ENCODE peak calls at places on chromosomes 6 and 20, in nine cellular contexts. J, D, L, I, K, O, Y, F and Q are unnamed samples.
A peak's percentile ranks its signal among the peaks of the same experiment; 100 is the strongest.

GRCh38 chr6:144477396-144477795 is 192.3 kb downstream of the UTRN start:
- DNase-seq in J (no peak), D (no peak), L (no peak), I (no peak), K (no peak), O (no peak), Y (no peak), F (no peak), Q (no peak)

GRCh38 chr20:9660236-9660868 is 146.0 kb downstream of the LAMP5 start:
- DNase-seq in J (no peak), D (no peak), L (peak; percentile 10), I (peak; percentile 4), K (no peak), O (no peak), Y (no peak), F (peak; percentile 16), Q (no peak)

GRCh38 chr20:51789434-51789833 is 12.9 kb downstream of the SALL4 start:
- DNase-seq in J (no peak), D (no peak), L (no peak), I (no peak), K (no peak), O (no peak), Y (no peak), F (no peak), Q (no peak)

GRCh38 chr20:62823688-62824475 is 7.0 kb downstream of the COL9A3 start:
- DNase-seq in J (peak; percentile 46), D (peak; percentile 12), L (peak; percentile 42), I (no peak), K (no peak), O (no peak), Y (no peak), F (no peak), Q (no peak)

GRCh38 chr6:43054206-43054943 is 724 bp upstream of the CUL7 start:
- DNase-seq in J (peak; percentile 72), D (no peak), L (peak; percentile 15), I (peak; percentile 13), K (no peak), O (peak; percentile 61), Y (no peak), F (no peak), Q (no peak)

GRCh38 chr6:116492331-116493067 is 18.9 kb upstream of the CALHM5 start:
- DNase-seq in J (no peak), D (no peak), L (no peak), I (peak; percentile 63), K (no peak), O (no peak), Y (no peak), F (no peak), Q (no peak)

GRCh38 chr6:76852776-76853175 is 610.5 kb downstream of the HTR1B start:
- DNase-seq in J (no peak), D (no peak), L (no peak), I (peak; percentile 35), K (no peak), O (no peak), Y (no peak), F (no peak), Q (no peak)

GRCh38 chr6:111721677-111722219 is 116.1 kb upstream of the TRAF3IP2 start:
- DNase-seq in J (no peak), D (peak; percentile 20), L (peak; percentile 11), I (peak; percentile 29), K (no peak), O (no peak), Y (no peak), F (peak; percentile 24), Q (no peak)

GRCh38 chr6:53279301-53279700 is 69.4 kb downstream of the ELOVL5 start:
- DNase-seq in J (no peak), D (no peak), L (no peak), I (no peak), K (no peak), O (no peak), Y (no peak), F (no peak), Q (no peak)

GRCh38 chr6:26383624-26384417 is 913 bp downstream of the BTN2A2 start:
- DNase-seq in J (peak; percentile 32), D (no peak), L (peak; percentile 51), I (peak; percentile 41), K (no peak), O (peak; percentile 40), Y (no peak), F (no peak), Q (no peak)

GRCh38 chr6:36035240-36035639 is 7.6 kb downstream of the MAPK14 start:
- DNase-seq in J (no peak), D (no peak), L (no peak), I (no peak), K (no peak), O (no peak), Y (no peak), F (no peak), Q (no peak)

GRCh38 chr6:14927398-14927797 is 318.5 kb upstream of the JARID2 start:
- DNase-seq in J (no peak), D (no peak), L (no peak), I (no peak), K (no peak), O (no peak), Y (no peak), F (no peak), Q (no peak)

GRCh38 chr20:63592661-63593060 is 18.6 kb upstream of the HELZ2 start:
- DNase-seq in J (no peak), D (no peak), L (no peak), I (no peak), K (no peak), O (no peak), Y (no peak), F (no peak), Q (no peak)

GRCh38 chr6:11869656-11870340 is 91.2 kb upstream of the ADTRP start:
- DNase-seq in J (peak; percentile 84), D (peak; percentile 48), L (peak; percentile 41), I (peak; percentile 68), K (no peak), O (peak; percentile 66), Y (no peak), F (no peak), Q (no peak)

DNA sequence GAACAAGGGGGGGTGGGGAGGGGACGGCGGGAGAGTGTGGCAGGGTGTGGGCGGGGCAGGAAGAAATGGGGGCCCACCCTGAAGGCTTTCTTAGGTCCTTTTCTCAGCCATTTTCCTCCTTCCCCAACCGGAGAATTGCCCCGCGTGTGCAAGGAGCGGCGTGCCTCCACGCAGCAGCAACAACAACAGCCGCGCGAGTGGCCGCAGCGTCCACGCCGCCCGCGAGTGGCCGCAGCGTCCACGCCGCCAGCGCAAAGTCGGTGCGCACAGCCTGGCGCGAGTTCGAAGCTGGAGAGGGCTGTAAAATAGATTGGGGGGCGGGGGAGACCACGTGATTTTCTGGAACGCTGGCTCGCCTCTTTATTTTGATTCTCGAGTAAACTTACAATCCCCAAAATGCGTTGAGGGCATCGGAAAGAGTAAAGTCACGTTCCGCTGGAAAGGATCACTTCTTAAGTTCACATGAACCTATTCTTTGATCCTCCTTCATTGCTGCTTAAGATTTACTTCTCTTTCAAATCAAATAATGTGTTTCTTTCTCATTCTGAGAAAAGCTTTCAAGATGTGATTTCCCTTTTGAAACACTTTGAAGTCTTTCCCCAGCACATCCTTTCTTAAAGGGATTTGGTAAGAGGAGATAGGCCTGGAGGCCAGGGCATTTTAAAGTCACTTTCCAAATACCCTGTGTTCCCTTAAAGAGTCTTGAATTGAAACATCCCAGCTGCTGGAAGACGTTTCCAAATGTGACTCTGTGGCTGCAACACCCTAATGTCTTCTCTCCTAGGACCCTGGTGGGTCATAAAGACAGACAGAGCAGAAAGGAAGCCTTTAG is 66.7 kb upstream of the ZNF217 start:
- DNase-seq in J (peak; percentile 63), D (peak; percentile 22), L (peak; percentile 32), I (peak; percentile 22), K (no peak), O (peak; percentile 64), Y (peak; percentile 85), F (no peak), Q (no peak)
- H3K27ac ChIP-seq in J (peak overlapping the region; percentile 34), D (peak overlapping the region; percentile 85), L (peak overlapping the region; percentile 13), I (no peak overlapping the region), K (peak overlapping the region; percentile 84), O (peak overlapping the region; percentile 74), Y (peak overlapping the region; percentile 82), F (peak overlapping the region; percentile 9), Q (peak overlapping the region; percentile 36)

GRCh38 chr6:82882363-82883033 is 183.1 kb downstream of the UBE3D start:
- DNase-seq in J (no peak), D (no peak), L (no peak), I (peak; percentile 76), K (no peak), O (no peak), Y (no peak), F (no peak), Q (no peak)
- H3K27ac ChIP-seq in J (no peak overlapping the region), D (no peak overlapping the region), L (no peak overlapping the region), I (no peak overlapping the region), K (no peak overlapping the region), O (no peak overlapping the region), Y (no peak overlapping the region), F (no peak overlapping the region), Q (no peak overlapping the region)

DNA sequence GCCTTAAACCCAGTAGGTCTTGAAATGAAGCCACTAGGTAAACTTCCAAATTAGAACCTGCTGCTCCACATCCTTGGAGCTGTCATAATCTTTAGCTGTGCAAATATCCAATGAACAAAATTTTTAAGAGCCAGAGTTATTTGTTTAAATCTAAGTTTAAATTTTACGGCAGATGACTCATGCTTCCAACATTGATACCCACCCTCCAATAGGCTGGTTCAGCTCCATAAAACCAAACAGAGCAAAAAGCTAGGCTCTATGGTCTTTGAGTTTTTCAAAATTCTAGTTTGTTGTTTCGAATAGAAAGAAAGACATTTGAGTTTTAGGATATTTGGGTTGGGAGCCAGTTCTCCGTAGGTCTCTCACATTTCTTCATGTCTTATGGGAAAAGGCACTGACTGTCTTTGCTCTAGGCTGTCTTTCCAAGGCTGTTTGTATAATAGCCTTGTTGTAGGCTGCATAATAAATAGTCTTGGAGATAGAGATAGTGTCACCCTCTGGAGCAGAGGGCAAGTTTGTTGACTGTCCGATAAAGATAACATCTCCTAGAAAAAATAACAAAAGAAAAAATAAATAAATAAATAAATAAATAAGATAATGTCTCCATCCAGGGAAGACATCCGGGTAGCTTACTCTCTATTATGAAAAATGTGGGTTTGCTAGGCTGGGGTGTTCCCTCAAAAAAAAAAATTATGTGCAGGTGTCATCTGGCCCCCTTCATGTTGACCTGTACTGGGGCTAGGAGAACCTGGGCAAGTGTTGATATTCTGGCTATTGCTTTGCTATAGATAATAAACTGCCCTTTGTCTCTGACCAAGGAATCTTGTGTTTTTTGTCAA is 36.5 kb downstream of the SLC2A12 start:
- DNase-seq in J (no peak), D (no peak), L (no peak), I (no peak), K (no peak), O (no peak), Y (no peak), F (no peak), Q (no peak)
- H3K27ac ChIP-seq in J (no peak overlapping the region), D (no peak overlapping the region), L (no peak overlapping the region), I (no peak overlapping the region), K (no peak overlapping the region), O (no peak overlapping the region), Y (no peak overlapping the region), F (no peak overlapping the region), Q (no peak overlapping the region)

DNA sequence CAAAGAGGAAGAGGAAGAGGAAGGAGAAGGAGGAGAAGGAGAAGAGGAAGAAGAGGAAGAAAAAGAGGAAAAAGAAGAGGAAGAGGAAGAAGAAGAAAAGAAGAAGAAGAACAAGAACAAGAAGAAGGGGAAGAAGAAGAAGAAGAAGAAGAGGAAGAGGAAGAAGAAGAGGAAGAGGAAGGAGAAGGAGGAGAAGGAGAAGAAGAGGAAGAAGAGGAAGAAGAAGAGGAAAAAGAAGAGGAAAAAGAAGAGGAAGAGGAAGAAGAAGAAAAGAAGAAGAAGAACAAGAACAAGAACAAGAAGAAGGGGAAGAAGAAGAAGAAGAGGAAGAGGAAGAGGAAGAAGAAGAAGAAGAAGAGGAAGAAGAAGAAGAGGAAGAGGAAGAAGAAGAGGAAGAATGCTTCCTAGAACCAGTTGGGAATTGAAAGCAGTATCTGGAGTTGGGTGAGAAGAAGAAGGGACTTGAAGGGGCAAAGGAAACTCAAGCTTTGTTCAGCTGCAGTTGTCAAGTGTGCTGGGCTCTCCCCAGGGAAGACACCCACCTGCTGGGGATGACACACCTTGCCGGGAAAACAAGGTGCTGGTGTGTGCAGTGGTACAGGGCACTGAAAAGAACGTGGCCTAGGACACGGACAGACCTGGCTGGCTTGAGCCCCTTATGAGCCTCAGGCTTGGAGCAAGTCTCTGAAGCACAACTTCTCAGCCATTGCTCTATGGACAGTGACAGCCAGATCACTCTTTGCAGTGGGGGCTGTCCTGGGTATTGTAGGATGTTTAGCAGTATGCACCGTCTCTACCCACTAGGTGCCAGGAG is 30.1 kb upstream of the ARFGEF2 start:
- DNase-seq in J (no peak), D (no peak), L (no peak), I (no peak), K (no peak), O (no peak), Y (no peak), F (no peak), Q (no peak)
- H3K27ac ChIP-seq in J (no peak overlapping the region), D (no peak overlapping the region), L (no peak overlapping the region), I (no peak overlapping the region), K (no peak overlapping the region), O (no peak overlapping the region), Y (peak overlapping the region; percentile 54), F (no peak overlapping the region), Q (no peak overlapping the region)